ENCODE peak calls at places on chromosome 22, in seven cellular contexts. R is psoas muscle, X is cardiac muscle cell, B is epithelial cell of esophagus, O is fibroblast of mammary gland, N is cardiac fibroblast, W is vagina. M is an unnamed sample.

GRCh38 chr22:40602231-40602630 is 34.3 kb downstream of the MRTFA start:
- DNase-seq in R (no peak), X (no peak), B (no peak), O (peak), N (peak), W (no peak), M (no peak)

GRCh38 chr22:40597541-40598453 is 38.7 kb downstream of the MRTFA start:
- DNase-seq in R (no peak), X (no peak), B (peak), O (peak), N (no peak), W (no peak), M (no peak)

GRCh38 chr22:48247829-48248228 is 1485.4 kb downstream of the TBC1D22A start:
- DNase-seq in R (no peak), X (no peak), B (no peak), O (no peak), N (no peak), W (no peak), M (no peak)

GRCh38 chr22:32020117-32020516 is 22.9 kb upstream of the SLC5A1 start:
- DNase-seq in R (no peak), X (no peak), B (peak), O (peak), N (peak), W (no peak), M (peak)

GRCh38 chr22:40922484-40923303 is 28.5 kb upstream of the RBX1 start:
- DNase-seq in R (no peak), X (peak), B (peak), O (peak), N (peak), W (no peak), M (peak)

GRCh38 chr22:30296851-30297250 is 7.5 kb upstream of the CASTOR1 start:
- DNase-seq in R (peak), X (no peak), B (no peak), O (no peak), N (no peak), W (no peak), M (no peak)

GRCh38 chr22:47340851-47341436 is 578.5 kb downstream of the TBC1D22A start:
- DNase-seq in R (no peak), X (no peak), B (no peak), O (peak), N (peak), W (peak), M (peak)

GRCh38 chr22:19430890-19431541 is 517 bp downstream of the HIRA start:
- DNase-seq in R (peak), X (peak), B (peak), O (peak), N (peak), W (no peak), M (peak)

GRCh38 chr22:20748082-20748481 is 25.8 kb upstream of the SERPIND1 start:
- DNase-seq in R (no peak), X (no peak), B (no peak), O (no peak), N (no peak), W (no peak), M (no peak)

GRCh38 chr22:46066691-46067090 is 83.6 kb upstream of the PPARA start:
- DNase-seq in R (peak), X (no peak), B (peak), O (peak), N (no peak), W (no peak), M (peak)

GRCh38 chr22:46069518-46070214 is 80.7 kb upstream of the PPARA start:
- DNase-seq in R (peak), X (no peak), B (peak), O (peak), N (peak), W (no peak), M (peak)

GRCh38 chr22:46067159-46068111 is 82.9 kb upstream of the PPARA start:
- DNase-seq in R (peak), X (no peak), B (no peak), O (peak), N (no peak), W (no peak), M (no peak)

GRCh38 chr22:46068908-46069481 is 81.3 kb upstream of the PPARA start:
- DNase-seq in R (peak), X (no peak), B (no peak), O (peak), N (peak), W (no peak), M (peak)

DNA sequence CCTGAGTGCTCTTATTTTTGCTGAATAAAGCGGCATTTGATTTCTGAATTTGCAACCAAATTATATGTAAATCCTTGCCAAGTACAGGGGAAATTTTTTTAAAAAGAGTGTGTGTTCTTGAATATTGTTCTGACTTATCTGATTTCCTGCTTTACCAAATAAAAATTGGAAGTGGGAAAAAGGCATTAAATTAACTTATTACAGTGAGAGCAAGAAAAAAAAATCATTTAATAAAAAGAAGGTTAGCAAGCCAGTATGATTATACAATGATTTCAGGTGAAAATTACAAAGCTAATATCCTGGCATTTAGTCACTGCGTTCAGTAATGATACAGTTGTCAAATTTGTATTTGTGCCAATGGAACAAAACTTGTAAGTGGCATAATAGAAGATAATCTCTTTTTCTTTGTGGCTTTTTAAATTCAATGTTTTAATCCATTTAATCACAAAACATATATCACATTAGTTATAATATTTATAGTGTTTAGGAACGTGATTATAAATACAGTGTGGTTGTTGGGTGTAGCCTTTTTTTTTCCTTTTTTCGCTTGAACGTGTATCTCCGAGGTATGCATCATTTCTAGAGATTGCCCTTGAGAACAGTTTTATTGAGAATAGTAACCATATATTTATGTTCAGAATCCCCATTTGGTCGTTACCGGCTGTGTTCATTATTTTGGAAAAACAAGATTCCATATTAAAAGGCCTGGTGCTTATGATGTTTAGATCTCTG is 82.0 kb upstream of the PPARA start:
- DNase-seq in R (no peak), X (no peak), B (no peak), O (peak), N (no peak), W (no peak), M (no peak)
- H3K4me3 ChIP-seq in R (peak), X (no peak), B (peak), O (peak), N (no peak), W (peak), M (peak)

DNA sequence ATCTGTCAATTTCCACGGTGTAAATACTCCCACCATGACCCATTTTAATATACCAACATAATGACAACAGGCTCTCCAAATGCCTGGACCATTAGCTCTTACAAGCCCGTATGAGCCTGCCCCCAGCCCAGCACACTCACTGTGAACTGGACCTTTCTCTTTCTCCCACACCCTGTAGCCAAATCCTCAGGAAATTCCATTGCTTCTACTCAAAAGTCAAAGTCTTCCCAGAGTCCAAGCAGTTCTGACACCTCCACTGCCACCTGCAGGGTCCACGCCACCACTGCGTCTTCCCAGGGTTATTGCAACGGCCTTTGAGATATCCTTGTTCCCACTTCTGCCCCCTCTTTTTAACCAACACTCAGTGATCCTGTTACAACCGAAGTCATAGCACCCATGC is 110.1 kb upstream of the ASPHD2 start:
- DNase-seq in R (no peak), X (no peak), B (peak), O (no peak), N (no peak), W (no peak), M (peak)
- TF ChIP-seq CTCF in R (no peak), X (no peak), B (no peak), O (no peak), N (peak), W (no peak), M (peak)

GRCh38 chr22:22196833-22197477 is 47.6 kb upstream of the VPREB1 start:
- DNase-seq in R (no peak), X (no peak), B (no peak), O (no peak), N (no peak), W (no peak), M (no peak)
- H3K4me3 ChIP-seq in R (no peak), X (no peak), B (no peak), O (no peak), N (no peak), W (no peak), M (no peak)

DNA sequence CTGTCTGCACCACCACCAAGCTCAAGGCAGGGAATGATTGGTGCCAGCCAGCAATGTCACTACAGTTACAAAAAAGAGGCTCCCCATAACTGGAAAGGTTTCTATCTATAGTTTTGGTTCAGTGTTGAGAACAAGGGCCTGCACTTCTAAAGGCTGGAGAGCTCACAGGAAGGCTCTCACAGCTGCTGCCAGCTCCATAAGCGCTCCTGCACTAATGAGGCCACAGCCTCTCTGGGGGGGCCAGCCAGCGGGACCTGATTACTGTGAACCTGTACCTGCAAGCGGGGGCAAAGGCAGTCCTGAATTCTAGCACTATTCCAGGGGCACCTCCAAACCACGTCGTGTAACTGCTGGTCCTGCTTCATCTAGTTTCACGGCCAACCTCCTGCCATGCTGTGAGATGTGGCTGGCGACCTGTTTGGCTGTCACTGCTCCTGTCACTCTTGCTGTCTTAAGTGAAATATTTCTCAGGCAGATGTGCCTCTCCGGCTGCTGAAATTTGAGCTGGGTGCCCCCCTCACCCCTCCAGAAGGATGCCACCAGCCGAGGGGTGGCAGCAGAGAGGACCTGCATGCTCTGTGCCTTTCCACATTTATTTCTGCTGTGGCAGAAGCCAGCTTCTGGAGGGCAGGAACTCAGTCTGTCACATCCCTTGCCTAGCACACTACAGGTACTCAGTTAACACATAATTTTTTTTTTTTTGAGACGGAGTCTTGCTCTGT is 53.3 kb upstream of the ARFGAP3 start:
- DNase-seq in R (peak), X (peak), B (no peak), O (no peak), N (no peak), W (no peak), M (no peak)
- TF ChIP-seq CTCF in R (peak), X (no peak), B (no peak), O (no peak), N (no peak), W (no peak), M (no peak)

GRCh38 chr22:23055448-23056179 is 14.7 kb upstream of the GNAZ start:
- DNase-seq in R (no peak), X (no peak), B (no peak), O (no peak), N (no peak), W (no peak), M (no peak)

GRCh38 chr22:23058481-23059336 is 11.6 kb upstream of the GNAZ start:
- DNase-seq in R (peak), X (no peak), B (no peak), O (no peak), N (no peak), W (peak), M (no peak)

GRCh38 chr22:23058063-23058462 is 12.3 kb upstream of the GNAZ start:
- DNase-seq in R (no peak), X (no peak), B (no peak), O (no peak), N (no peak), W (no peak), M (no peak)

GRCh38 chr22:23054531-23055257 is 15.6 kb upstream of the GNAZ start:
- DNase-seq in R (no peak), X (no peak), B (no peak), O (no peak), N (no peak), W (no peak), M (no peak)

DNA sequence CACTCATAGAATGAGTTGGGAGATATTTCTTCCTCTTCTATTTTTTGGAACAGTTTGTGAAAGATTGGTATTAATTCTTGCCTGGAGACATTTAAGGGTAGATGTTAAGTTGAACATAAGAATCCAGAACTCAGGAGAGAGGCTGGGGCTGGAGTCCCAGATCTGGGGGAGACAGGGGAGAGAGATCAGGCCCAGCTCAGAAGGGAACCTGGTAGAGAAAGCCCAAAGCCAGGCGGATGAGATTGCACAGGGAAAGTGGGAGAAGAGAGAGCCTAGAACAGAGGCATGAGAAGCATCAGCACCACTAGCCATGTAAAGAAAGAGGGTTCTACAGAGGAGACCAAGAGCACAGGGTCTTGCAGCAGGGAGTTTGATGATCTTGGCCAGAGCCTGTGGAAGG is 13.0 kb upstream of the GNAZ start:
- DNase-seq in R (no peak), X (no peak), B (no peak), O (no peak), N (no peak), W (no peak), M (no peak)
- H3K4me3 ChIP-seq in R (no peak), X (no peak), B (no peak), O (no peak), N (no peak), W (no peak), M (no peak)

GRCh38 chr22:37064553-37064952 is 13.0 kb downstream of the KCTD17 start:
- DNase-seq in R (no peak), X (no peak), B (no peak), O (no peak), N (no peak), W (no peak), M (no peak)

GRCh38 chr22:37065149-37065548 is 13.6 kb downstream of the KCTD17 start:
- DNase-seq in R (no peak), X (no peak), B (no peak), O (no peak), N (no peak), W (no peak), M (no peak)

GRCh38 chr22:37068859-37069258 is 17.3 kb downstream of the KCTD17 start:
- DNase-seq in R (no peak), X (peak), B (no peak), O (no peak), N (no peak), W (no peak), M (no peak)

GRCh38 chr22:37063436-37064420 is 12.2 kb downstream of the KCTD17 start:
- DNase-seq in R (no peak), X (no peak), B (no peak), O (no peak), N (no peak), W (no peak), M (no peak)

DNA sequence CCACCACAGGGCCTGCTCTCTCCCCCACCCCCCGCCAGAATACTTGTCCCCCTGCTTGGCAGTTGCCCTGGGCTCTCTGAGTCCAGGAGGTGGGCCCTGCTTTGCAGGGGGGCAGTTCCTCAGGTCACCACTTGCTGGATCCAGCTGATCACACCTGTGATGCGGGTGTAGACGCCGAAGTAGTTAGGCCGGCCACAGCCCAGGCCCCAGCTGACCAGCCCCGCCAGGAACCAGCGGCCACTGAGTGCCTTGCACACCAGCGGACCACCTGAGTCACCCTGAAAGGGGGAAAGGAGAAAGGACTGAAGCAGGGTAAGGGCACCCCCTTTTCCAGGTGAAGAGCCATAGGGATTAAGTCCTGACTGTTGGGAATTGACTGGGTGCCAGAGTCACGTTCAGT is 14.4 kb downstream of the KCTD17 start:
- DNase-seq in R (no peak), X (no peak), B (no peak), O (no peak), N (no peak), W (no peak), M (no peak)
- TF ChIP-seq CTCF in R (no peak), X (no peak), B (no peak), O (no peak), N (no peak), W (no peak), M (no peak)

M was measured in foreskin fibroblast.